ENCODE peak calls at places on chromosomes 1 and 21, in six cellular contexts. I, P, Y, N, W and Q are unnamed samples.
A peak's percentile ranks its signal among the peaks of the same experiment; 100 is the strongest.

GRCh38 chr1:185825556-185825955 is 91.4 kb downstream of the HMCN1 start:
- DNase-seq in N (no peak), P (no peak), Y (no peak), I (no peak), W (no peak), Q (no peak)

GRCh38 chr1:28915036-28915895 is 897 bp downstream of the EPB41 start:
- DNase-seq in Y (peak; percentile 25), W (peak; percentile 66), P (no peak), I (peak; percentile 63), N (peak; percentile 69), Q (no peak)

GRCh38 chr1:115764541-115764940 is 4.0 kb downstream of the CASQ2 start:
- DNase-seq in Y (peak; percentile 26), W (no peak), N (peak; percentile 42), P (peak; percentile 22), I (no peak), Q (no peak)

GRCh38 chr1:33996281-33996680 is 132.4 kb downstream of the HMGB4 start:
- DNase-seq in Y (no peak), W (no peak), I (no peak), N (no peak), P (no peak), Q (no peak)

GRCh38 chr1:208298593-208299233 is 54.5 kb upstream of the PLXNA2 start:
- DNase-seq in P (peak; percentile 51), I (no peak), W (no peak), N (no peak), Y (no peak), Q (peak; percentile 82)

GRCh38 chr1:226195144-226195543 is 8.6 kb upstream of the ACBD3 start:
- DNase-seq in I (no peak), Y (no peak), P (no peak), W (no peak), N (no peak), Q (no peak)

GRCh38 chr21:27586986-27587385 is 620.1 kb upstream of the ADAMTS5 start:
- DNase-seq in I (no peak), N (no peak), P (no peak), W (no peak), Y (no peak), Q (no peak)

GRCh38 chr1:156004843-156005593 is 15.7 kb downstream of the SSR2 start:
- DNase-seq in I (no peak), W (peak; percentile 54), Y (no peak), P (no peak), N (no peak), Q (no peak)

GRCh38 chr1:67053535-67053784 is 488 bp downstream of the SLC35D1 start:
- DNase-seq in I (no peak), W (no peak), Y (no peak), N (no peak), P (peak; percentile 74), Q (peak; percentile 80)

GRCh38 chr1:220528049-220528678 is at the start of gene MARK1:
- DNase-seq in P (peak; percentile 41), Y (peak; percentile 79), I (peak; percentile 86), N (peak; percentile 56), W (peak; percentile 68), Q (peak; percentile 68)

GRCh38 chr1:27395441-27396195 is 3.2 kb downstream of the GPR3 start:
- DNase-seq in P (peak; percentile 75), W (peak; percentile 90), Y (peak; percentile 77), N (peak; percentile 63), I (peak; percentile 87), Q (peak; percentile 85)

GRCh38 chr1:231663211-231663792 is 36.7 kb downstream of the DISC1 start:
- DNase-seq in N (no peak), P (no peak), W (no peak), I (no peak), Y (no peak), Q (no peak)

GRCh38 chr21:43718872-43719747 is at the start of gene PDXK:
- DNase-seq in Y (peak; percentile 79), P (peak; percentile 93), N (peak; percentile 79), W (peak; percentile 94), I (peak; percentile 96), Q (peak; percentile 95)
- H3K27ac ChIP-seq in Y (peak within 1 kb of the TSS; percentile 99), P (peak within 1 kb of the TSS; percentile 87), N (peak within 1 kb of the TSS; percentile 76), W (peak within 1 kb of the TSS; percentile 88), I (peak within 1 kb of the TSS; percentile 93), Q (peak within 1 kb of the TSS; percentile 96)

DNA sequence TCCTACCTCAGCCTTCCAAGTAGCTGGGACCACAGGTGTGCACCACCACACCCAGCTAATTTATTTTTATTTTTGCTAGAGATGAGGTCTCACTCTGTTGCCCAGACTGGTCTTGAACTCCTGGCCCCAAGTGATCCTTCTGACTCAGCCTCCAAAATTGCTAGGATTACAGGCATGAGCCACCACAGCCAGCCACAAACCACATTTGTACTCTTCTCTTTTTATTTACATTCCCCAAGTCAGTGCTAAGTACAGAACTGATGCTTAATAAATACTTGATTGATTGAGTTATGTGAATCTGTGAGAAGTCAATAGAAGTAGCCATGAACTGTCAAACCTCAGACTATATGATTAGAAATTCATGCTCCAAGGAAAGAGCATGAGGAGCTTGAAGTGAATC is 48.5 kb upstream of the S1PR1 start:
- DNase-seq in P (no peak), N (peak; percentile 13), I (no peak), Y (no peak), W (no peak), Q (no peak)
- H3K27ac ChIP-seq in P (no peak overlapping the region), N (no peak overlapping the region), I (no peak overlapping the region), Y (no peak overlapping the region), W (no peak overlapping the region), Q (no peak overlapping the region)

DNA sequence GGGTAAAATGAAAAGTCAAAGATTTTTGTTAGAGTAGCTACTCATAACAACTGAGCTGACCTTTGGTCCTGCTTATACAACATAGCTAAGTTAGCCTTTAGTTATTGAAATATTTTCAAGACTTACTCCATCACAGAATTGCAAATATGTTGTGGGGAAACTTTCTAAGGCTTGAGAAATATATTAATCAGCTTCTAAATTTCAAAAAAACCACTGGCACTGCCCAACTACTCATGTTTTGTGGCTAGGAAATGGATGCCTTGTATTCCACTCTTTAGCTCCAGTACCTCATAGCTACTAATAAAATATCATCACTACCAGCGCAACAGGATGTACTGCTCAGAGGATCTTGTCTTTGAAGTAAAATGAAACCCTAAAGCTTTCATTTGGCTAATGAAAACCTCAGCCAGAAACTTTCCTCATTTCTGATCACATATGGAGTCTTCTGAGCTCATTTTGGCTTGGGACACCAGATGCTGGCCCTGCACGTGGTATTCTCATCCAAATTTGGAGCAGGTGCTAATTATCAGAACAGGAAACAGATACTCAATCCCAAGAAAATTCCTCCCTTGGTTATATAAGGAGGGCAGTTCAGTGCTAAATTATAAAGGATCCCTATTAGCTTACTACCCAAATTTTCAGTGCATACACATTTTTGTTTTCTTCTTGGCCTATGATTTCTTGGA is 690.7 kb downstream of the ADGRL2 start:
- DNase-seq in P (no peak), I (no peak), N (peak; percentile 3), Y (no peak), W (no peak), Q (no peak)
- H3K27ac ChIP-seq in P (no peak overlapping the region), I (no peak overlapping the region), N (no peak overlapping the region), Y (no peak overlapping the region), W (no peak overlapping the region), Q (peak overlapping the region; percentile 55)

DNA sequence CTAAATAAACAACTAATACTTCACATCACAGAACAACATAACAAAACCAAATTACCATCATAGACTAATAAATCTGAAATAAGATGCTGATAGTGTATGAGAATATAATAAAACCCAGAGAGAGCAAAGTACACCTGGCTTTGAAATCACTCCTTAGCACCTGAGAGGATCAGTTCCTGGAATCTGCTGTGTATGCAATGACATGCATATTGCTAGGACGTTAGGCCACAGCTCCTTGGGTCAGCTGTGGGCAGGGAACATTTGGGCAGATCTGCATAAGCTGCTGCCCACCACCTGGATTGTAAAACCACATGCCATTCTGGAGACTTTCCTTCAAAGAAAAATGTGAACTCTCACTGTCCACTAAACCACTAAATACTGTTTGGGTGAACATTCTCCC is 81.1 kb downstream of the NR5A2 start:
- DNase-seq in P (no peak), N (no peak), W (peak; percentile 60), Y (no peak), I (no peak), Q (no peak)
- H3K27ac ChIP-seq in P (no peak overlapping the region), N (no peak overlapping the region), W (no peak overlapping the region), Y (no peak overlapping the region), I (no peak overlapping the region), Q (no peak overlapping the region)